ENCODE peak calls at places on chromosomes 5 and 9, in six cellular contexts. One of them, this sample, is unnamed.
A peak's percentile ranks its signal among the peaks of the same experiment; 100 is the strongest.

GRCh38 chr9:18566125-18566524 is 92.2 kb downstream of the ADAMTSL1 start:
- DNase-seq in lung: no peak
- DNase-seq in tibial artery: no peak
- DNase-seq in MCF 10A: peak; percentile 61
- DNase-seq in right lobe of liver: no peak
- DNase-seq in testis: no peak
- DNase-seq in this sample: no peak

GRCh38 chr9:111759762-111760639 is 34.7 kb downstream of the SHOC1 start:
- DNase-seq in lung: peak; percentile 42
- DNase-seq in tibial artery: peak; percentile 30
- DNase-seq in MCF 10A: peak; percentile 85
- DNase-seq in right lobe of liver: no peak
- DNase-seq in testis: peak; percentile 65
- DNase-seq in this sample: no peak

GRCh38 chr9:115373000-115373709 is 255.2 kb upstream of the TNC start:
- DNase-seq in lung: no peak
- DNase-seq in tibial artery: no peak
- DNase-seq in MCF 10A: peak; percentile 93
- DNase-seq in right lobe of liver: no peak
- DNase-seq in testis: no peak
- DNase-seq in this sample: no peak

GRCh38 chr5:17367256-17367845 is 130.7 kb upstream of the TAF11L2 start:
- DNase-seq in lung: no peak
- DNase-seq in tibial artery: no peak
- DNase-seq in MCF 10A: no peak
- DNase-seq in right lobe of liver: no peak
- DNase-seq in testis: no peak
- DNase-seq in this sample: no peak

GRCh38 chr9:127877566-127877998 is at the start of gene AK1:
- DNase-seq in lung: peak; percentile 84
- DNase-seq in tibial artery: peak; percentile 80
- DNase-seq in MCF 10A: peak; percentile 62
- DNase-seq in right lobe of liver: peak; percentile 88
- DNase-seq in testis: peak; percentile 92
- DNase-seq in this sample: no peak

GRCh38 chr5:83101514-83101913 is 24.2 kb downstream of the XRCC4 start:
- DNase-seq in lung: no peak
- DNase-seq in tibial artery: no peak
- DNase-seq in MCF 10A: no peak
- DNase-seq in right lobe of liver: no peak
- DNase-seq in testis: no peak
- DNase-seq in this sample: no peak

GRCh38 chr5:179762079-179762780 is 29.6 kb downstream of the MAML1 start:
- DNase-seq in lung: no peak
- DNase-seq in tibial artery: no peak
- DNase-seq in MCF 10A: peak; percentile 46
- DNase-seq in right lobe of liver: no peak
- DNase-seq in testis: no peak
- DNase-seq in this sample: peak; percentile 54

GRCh38 chr9:6845881-6846280 is 88.1 kb downstream of the KDM4C start:
- DNase-seq in lung: no peak
- DNase-seq in tibial artery: no peak
- DNase-seq in MCF 10A: no peak
- DNase-seq in right lobe of liver: no peak
- DNase-seq in testis: no peak
- DNase-seq in this sample: no peak

GRCh38 chr9:99414321-99414720 is 192.2 kb downstream of the SEC61B start:
- DNase-seq in lung: no peak
- DNase-seq in tibial artery: no peak
- DNase-seq in MCF 10A: no peak
- DNase-seq in right lobe of liver: no peak
- DNase-seq in testis: no peak
- DNase-seq in this sample: no peak

GRCh38 chr9:121107041-121107440 is 32.3 kb downstream of the CNTRL start:
- DNase-seq in lung: no peak
- DNase-seq in tibial artery: no peak
- DNase-seq in MCF 10A: peak; percentile 21
- DNase-seq in right lobe of liver: no peak
- DNase-seq in testis: no peak
- DNase-seq in this sample: no peak

GRCh38 chr9:105968811-105969466 is 274.6 kb downstream of the TMEM38B start:
- DNase-seq in lung: no peak
- DNase-seq in tibial artery: no peak
- DNase-seq in MCF 10A: no peak
- DNase-seq in right lobe of liver: no peak
- DNase-seq in testis: no peak
- DNase-seq in this sample: no peak
- TF ChIP-seq CTCF in lung: no peak
- TF ChIP-seq CTCF in tibial artery: no peak
- TF ChIP-seq CTCF in MCF 10A: no peak
- TF ChIP-seq CTCF in right lobe of liver: no peak
- TF ChIP-seq CTCF in testis: no peak
- TF ChIP-seq CTCF in this sample: no peak

DNA sequence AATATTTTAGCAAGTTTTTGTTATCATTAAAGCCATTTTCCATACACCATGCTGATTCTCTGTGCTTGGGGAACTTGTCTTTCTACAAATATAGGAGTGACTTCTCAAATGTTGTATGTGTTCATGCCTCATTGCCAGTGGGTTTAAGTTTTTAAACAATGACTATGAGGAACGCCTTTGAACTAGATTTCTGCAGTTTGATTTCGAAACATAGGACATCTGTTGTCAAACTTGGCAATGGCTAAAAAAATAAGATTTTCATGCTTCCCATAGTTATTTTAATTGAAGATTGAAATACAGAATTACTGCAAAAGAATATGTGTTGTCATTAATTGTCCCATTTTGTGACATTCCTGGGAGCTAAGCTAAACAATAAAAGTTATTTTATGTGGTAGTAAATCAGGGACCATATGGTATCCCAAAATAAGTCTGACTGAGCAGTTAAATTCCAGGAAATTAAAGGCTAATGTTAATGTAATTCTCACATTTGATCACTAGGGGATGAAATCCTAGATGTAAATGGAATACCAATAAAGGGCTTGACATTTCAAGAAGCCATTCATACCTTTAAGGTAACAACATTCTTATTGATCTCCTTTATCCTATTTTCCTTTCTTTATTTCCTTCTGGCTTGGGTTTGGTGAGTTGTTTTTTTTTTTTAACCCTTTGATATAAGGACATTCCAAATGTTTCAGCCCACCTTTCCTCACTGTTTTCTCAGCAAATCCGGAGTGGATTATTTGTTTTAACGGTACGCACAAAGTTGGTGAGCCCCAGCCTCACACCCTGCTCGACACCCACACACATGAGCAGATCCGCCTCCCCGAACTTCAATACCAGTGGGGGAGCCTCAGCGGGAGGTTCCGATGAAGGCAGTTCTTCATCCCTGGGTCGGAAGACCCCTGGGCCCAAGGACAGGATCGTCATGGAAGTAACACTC is 116.7 kb downstream of the GOLPH3 start:
- DNase-seq in lung: no peak
- DNase-seq in tibial artery: no peak
- DNase-seq in MCF 10A: peak; percentile 53
- DNase-seq in right lobe of liver: no peak
- DNase-seq in testis: no peak
- DNase-seq in this sample: no peak
- TF ChIP-seq CTCF in lung: no peak
- TF ChIP-seq CTCF in tibial artery: no peak
- TF ChIP-seq CTCF in MCF 10A: peak; percentile 31
- TF ChIP-seq CTCF in right lobe of liver: peak; percentile 29
- TF ChIP-seq CTCF in testis: no peak
- TF ChIP-seq CTCF in this sample: peak; percentile 53

GRCh38 chr5:14242447-14242846 is 99.3 kb downstream of the TRIO start:
- DNase-seq in lung: no peak
- DNase-seq in tibial artery: no peak
- DNase-seq in MCF 10A: no peak
- DNase-seq in right lobe of liver: no peak
- DNase-seq in testis: no peak
- DNase-seq in this sample: no peak

GRCh38 chr5:14239951-14240350 is 96.8 kb downstream of the TRIO start:
- DNase-seq in lung: no peak
- DNase-seq in tibial artery: no peak
- DNase-seq in MCF 10A: no peak
- DNase-seq in right lobe of liver: no peak
- DNase-seq in testis: no peak
- DNase-seq in this sample: no peak

GRCh38 chr5:14238272-14238671 is 95.1 kb downstream of the TRIO start:
- DNase-seq in lung: no peak
- DNase-seq in tibial artery: no peak
- DNase-seq in MCF 10A: no peak
- DNase-seq in right lobe of liver: no peak
- DNase-seq in testis: no peak
- DNase-seq in this sample: no peak

GRCh38 chr5:14239404-14239803 is 96.3 kb downstream of the TRIO start:
- DNase-seq in lung: no peak
- DNase-seq in tibial artery: no peak
- DNase-seq in MCF 10A: no peak
- DNase-seq in right lobe of liver: no peak
- DNase-seq in testis: no peak
- DNase-seq in this sample: no peak

GRCh38 chr5:14240366-14240765 is 97.2 kb downstream of the TRIO start:
- DNase-seq in lung: no peak
- DNase-seq in tibial artery: no peak
- DNase-seq in MCF 10A: no peak
- DNase-seq in right lobe of liver: no peak
- DNase-seq in testis: no peak
- DNase-seq in this sample: no peak
- TF ChIP-seq CTCF in lung: no peak
- TF ChIP-seq CTCF in tibial artery: no peak
- TF ChIP-seq CTCF in MCF 10A: no peak
- TF ChIP-seq CTCF in right lobe of liver: no peak
- TF ChIP-seq CTCF in testis: no peak
- TF ChIP-seq CTCF in this sample: no peak

GRCh38 chr5:19625562-19625961 is 362.4 kb downstream of the CDH18 start:
- DNase-seq in lung: no peak
- DNase-seq in tibial artery: no peak
- DNase-seq in MCF 10A: no peak
- DNase-seq in right lobe of liver: no peak
- DNase-seq in testis: no peak
- DNase-seq in this sample: no peak
- TF ChIP-seq CTCF in lung: no peak
- TF ChIP-seq CTCF in tibial artery: no peak
- TF ChIP-seq CTCF in MCF 10A: no peak
- TF ChIP-seq CTCF in right lobe of liver: no peak
- TF ChIP-seq CTCF in testis: no peak
- TF ChIP-seq CTCF in this sample: no peak

GRCh38 chr9:20611751-20612287 is 10.5 kb downstream of the MLLT3 start:
- DNase-seq in lung: no peak
- DNase-seq in tibial artery: no peak
- DNase-seq in MCF 10A: peak; percentile 40
- DNase-seq in right lobe of liver: no peak
- DNase-seq in testis: no peak
- DNase-seq in this sample: no peak
- TF ChIP-seq CTCF in lung: no peak
- TF ChIP-seq CTCF in tibial artery: peak; percentile 31
- TF ChIP-seq CTCF in MCF 10A: peak; percentile 30
- TF ChIP-seq CTCF in right lobe of liver: peak; percentile 27
- TF ChIP-seq CTCF in testis: no peak
- TF ChIP-seq CTCF in this sample: peak; percentile 49

DNA sequence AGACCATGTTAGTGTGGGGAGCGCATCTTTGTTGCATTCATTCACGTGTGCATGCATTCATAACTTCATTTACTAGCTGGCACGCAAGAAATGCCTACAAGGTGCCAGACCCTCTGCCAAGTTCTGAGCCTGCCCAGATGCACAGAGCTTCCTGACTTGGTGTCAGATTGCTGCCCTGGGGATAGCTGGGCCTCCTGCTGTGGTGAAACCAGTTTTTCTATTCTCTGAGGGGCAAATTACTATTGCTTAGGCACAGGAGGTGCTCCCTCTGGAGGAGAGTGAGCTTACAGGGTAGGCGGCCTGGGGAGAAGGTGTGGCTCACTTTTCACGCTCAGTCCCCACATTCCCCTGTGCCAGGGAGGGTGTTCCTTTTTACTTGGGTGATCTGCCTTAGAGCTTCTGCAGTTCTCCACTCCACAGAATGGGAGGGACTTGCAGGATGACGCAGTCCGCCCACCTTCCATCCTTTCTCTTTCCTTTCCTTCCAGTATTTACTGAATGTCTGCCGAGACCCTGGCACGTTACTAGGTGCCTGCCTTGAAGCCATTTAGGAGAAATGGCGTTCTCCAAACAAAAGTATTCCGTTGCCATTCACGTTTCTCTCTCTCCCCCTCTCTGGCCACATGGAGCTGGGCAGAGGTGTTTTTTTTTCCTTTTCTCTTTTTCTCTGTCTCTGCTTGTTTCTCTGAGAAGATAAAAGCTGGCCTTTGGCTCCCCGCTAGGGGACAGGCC is 27.9 kb upstream of the CTNNA1 start:
- DNase-seq in lung: peak; percentile 49
- DNase-seq in tibial artery: no peak
- DNase-seq in MCF 10A: peak; percentile 100
- DNase-seq in right lobe of liver: no peak
- DNase-seq in testis: peak; percentile 23
- DNase-seq in this sample: no peak
- TF ChIP-seq CTCF in lung: no peak
- TF ChIP-seq CTCF in tibial artery: no peak
- TF ChIP-seq CTCF in MCF 10A: peak; percentile 55
- TF ChIP-seq CTCF in right lobe of liver: no peak
- TF ChIP-seq CTCF in testis: no peak
- TF ChIP-seq CTCF in this sample: no peak

GRCh38 chr5:119255571-119256356 is 100.1 kb upstream of the TNFAIP8 start:
- DNase-seq in lung: no peak
- DNase-seq in tibial artery: no peak
- DNase-seq in MCF 10A: peak; percentile 50
- DNase-seq in right lobe of liver: no peak
- DNase-seq in testis: no peak
- DNase-seq in this sample: no peak
- TF ChIP-seq CTCF in lung: no peak
- TF ChIP-seq CTCF in tibial artery: no peak
- TF ChIP-seq CTCF in MCF 10A: peak; percentile 12
- TF ChIP-seq CTCF in right lobe of liver: peak; percentile 28
- TF ChIP-seq CTCF in testis: no peak
- TF ChIP-seq CTCF in this sample: peak; percentile 44

This sample was measured in CD14-positive monocyte.